ENCODE peak calls at places on chromosomes 2 and 18, in nine cellular contexts. A is fibroblast of mammary gland, C is IMR-90, Y is astrocyte of the spinal cord, Q is AG09309, S is stomach, W is fibroblast of lung, Z is adrenal gland, H is astrocyte of the cerebellum. R is an unnamed sample.

GRCh38 chr2:14427982-14428567 is 204.4 kb upstream of the LRATD1 start:
- DNase-seq in A (peak; percentile 86), C (peak; percentile 53), Y (peak; percentile 90), Q (peak; percentile 20), S (no peak), W (peak; percentile 83), Z (peak; percentile 4), H (peak; percentile 89), R (peak; percentile 10)

GRCh38 chr18:79379931-79380815 is 15.6 kb upstream of the NFATC1 start:
- DNase-seq in A (no peak), C (no peak), Y (no peak), Q (no peak), S (no peak), W (no peak), Z (no peak), H (no peak), R (no peak)

GRCh38 chr2:241223211-241224067 is 35.0 kb downstream of the ANO7 start:
- DNase-seq in A (no peak), C (peak; percentile 15), Y (no peak), Q (no peak), S (no peak), W (no peak), Z (peak; percentile 41), H (no peak), R (no peak)

GRCh38 chr2:85926931-85927527 is 38.2 kb upstream of the ST3GAL5 start:
- DNase-seq in A (peak; percentile 51), C (no peak), Y (no peak), Q (no peak), S (no peak), W (no peak), Z (no peak), H (no peak), R (no peak)

GRCh38 chr2:164841719-164842623 is at the start of gene COBLL1:
- DNase-seq in A (peak; percentile 45), C (peak; percentile 41), Y (peak; percentile 72), Q (no peak), S (peak; percentile 88), W (peak; percentile 44), Z (peak; percentile 80), H (peak; percentile 41), R (no peak)

GRCh38 chr2:10584843-10585475 is 104.8 kb downstream of the NOL10 start:
- DNase-seq in A (peak; percentile 76), C (peak; percentile 93), Y (peak; percentile 89), Q (peak; percentile 81), S (no peak), W (peak; percentile 38), Z (no peak), H (peak; percentile 79), R (peak; percentile 69)

GRCh38 chr2:128746356-128746755 is 427.7 kb upstream of the HS6ST1 start:
- DNase-seq in A (peak; percentile 55), C (peak; percentile 46), Y (peak; percentile 97), Q (no peak), S (no peak), W (peak; percentile 91), Z (peak; percentile 85), H (peak; percentile 84), R (no peak)

GRCh38 chr2:167462379-167462778 is 574.1 kb downstream of the XIRP2 start:
- DNase-seq in A (no peak), C (no peak), Y (no peak), Q (no peak), S (no peak), W (no peak), Z (no peak), H (no peak), R (no peak)

GRCh38 chr2:234001380-234001993 is 49.0 kb upstream of the SPP2 start:
- DNase-seq in A (no peak), C (no peak), Y (no peak), Q (no peak), S (no peak), W (no peak), Z (no peak), H (no peak), R (no peak)

GRCh38 chr2:195656131-195656858 is 731 bp upstream of the SLC39A10 start:
- DNase-seq in A (no peak), C (peak; percentile 8), Y (no peak), Q (no peak), S (no peak), W (no peak), Z (peak; percentile 31), H (no peak), R (no peak)

GRCh38 chr2:46716806-46717732 is 198.5 kb downstream of the MCFD2 start:
- DNase-seq in A (peak; percentile 65), C (peak; percentile 44), Y (peak; percentile 69), Q (no peak), S (no peak), W (peak; percentile 52), Z (no peak), H (peak; percentile 82), R (no peak)

GRCh38 chr2:60552096-60552850 is 1.2 kb downstream of the BCL11A start:
- DNase-seq in A (no peak), C (no peak), Y (peak; percentile 23), Q (no peak), S (no peak), W (no peak), Z (no peak), H (no peak), R (no peak)

GRCh38 chr2:124810132-124810531 is 785.0 kb downstream of the CNTNAP5 start:
- DNase-seq in A (no peak), C (peak; percentile 44), Y (no peak), Q (no peak), S (no peak), W (peak; percentile 23), Z (no peak), H (no peak), R (no peak)

GRCh38 chr2:29010946-29011649 is 30.0 kb downstream of the TOGARAM2 start:
- DNase-seq in A (peak; percentile 54), C (peak; percentile 69), Y (peak; percentile 74), Q (no peak), S (peak; percentile 38), W (peak; percentile 53), Z (peak; percentile 39), H (no peak), R (no peak)

GRCh38 chr2:149313512-149313972 is 16.8 kb upstream of the LYPD6 start:
- DNase-seq in A (peak; percentile 36), C (peak; percentile 24), Y (peak; percentile 12), Q (no peak), S (peak; percentile 36), W (peak; percentile 47), Z (peak; percentile 36), H (no peak), R (no peak)

GRCh38 chr2:190511104-190511503 is 23.4 kb downstream of the NEMP2 start:
- DNase-seq in A (peak; percentile 56), C (peak; percentile 57), Y (peak; percentile 53), Q (no peak), S (no peak), W (peak; percentile 73), Z (no peak), H (peak; percentile 39), R (no peak)

GRCh38 chr18:78967692-78968091 is 11.9 kb upstream of the SALL3 start:
- DNase-seq in A (no peak), C (no peak), Y (no peak), Q (no peak), S (no peak), W (no peak), Z (no peak), H (no peak), R (no peak)

GRCh38 chr2:232530626-232531260 is 4.8 kb downstream of the CHRND start:
- DNase-seq in A (no peak), C (no peak), Y (no peak), Q (no peak), S (no peak), W (no peak), Z (peak; percentile 28), H (no peak), R (no peak)

GRCh38 chr2:227323818-227324217 is 1.2 kb upstream of the MFF start:
- DNase-seq in A (no peak), C (no peak), Y (no peak), Q (no peak), S (no peak), W (no peak), Z (no peak), H (no peak), R (no peak)
- H3K4me3 ChIP-seq in A (no peak overlapping the region), C (no peak overlapping the region), Y (no peak overlapping the region), Q (no peak overlapping the region), S (no peak overlapping the region), W (no peak overlapping the region), Z (no peak overlapping the region), H (no peak overlapping the region), R (no peak overlapping the region)

DNA sequence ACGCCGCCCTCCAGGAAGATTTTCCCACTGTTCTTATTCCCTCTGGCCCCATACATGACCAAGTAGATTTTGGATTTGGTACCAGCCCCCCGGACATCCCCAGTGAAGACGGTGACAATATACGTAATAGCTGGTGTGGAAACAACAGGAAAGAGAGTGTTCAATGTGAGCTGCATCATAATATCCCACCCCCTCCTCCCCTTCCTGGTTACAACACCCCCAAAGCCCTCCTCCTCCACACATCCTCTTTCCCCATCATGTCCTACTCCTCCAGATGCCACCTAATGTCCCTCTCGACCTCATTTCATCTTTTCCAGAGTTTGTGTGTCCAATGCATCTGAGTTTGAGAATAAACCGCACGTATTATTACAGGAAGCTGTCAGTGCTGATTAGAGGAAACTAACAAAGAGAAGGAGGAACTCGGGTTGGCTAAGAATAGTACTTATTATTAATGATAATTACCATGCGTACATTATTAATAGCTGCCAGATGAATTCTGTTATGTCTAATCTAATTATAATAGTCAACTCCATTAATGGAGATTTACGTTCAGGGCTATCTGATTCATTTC is 55.6 kb downstream of the LOXHD1 start:
- DNase-seq in A (no peak), C (no peak), Y (no peak), Q (no peak), S (no peak), W (no peak), Z (no peak), H (no peak), R (no peak)
- H3K4me3 ChIP-seq in A (no peak overlapping the region), C (no peak overlapping the region), Y (no peak overlapping the region), Q (no peak overlapping the region), S (no peak overlapping the region), W (no peak overlapping the region), Z (no peak overlapping the region), H (no peak overlapping the region), R (no peak overlapping the region)

DNA sequence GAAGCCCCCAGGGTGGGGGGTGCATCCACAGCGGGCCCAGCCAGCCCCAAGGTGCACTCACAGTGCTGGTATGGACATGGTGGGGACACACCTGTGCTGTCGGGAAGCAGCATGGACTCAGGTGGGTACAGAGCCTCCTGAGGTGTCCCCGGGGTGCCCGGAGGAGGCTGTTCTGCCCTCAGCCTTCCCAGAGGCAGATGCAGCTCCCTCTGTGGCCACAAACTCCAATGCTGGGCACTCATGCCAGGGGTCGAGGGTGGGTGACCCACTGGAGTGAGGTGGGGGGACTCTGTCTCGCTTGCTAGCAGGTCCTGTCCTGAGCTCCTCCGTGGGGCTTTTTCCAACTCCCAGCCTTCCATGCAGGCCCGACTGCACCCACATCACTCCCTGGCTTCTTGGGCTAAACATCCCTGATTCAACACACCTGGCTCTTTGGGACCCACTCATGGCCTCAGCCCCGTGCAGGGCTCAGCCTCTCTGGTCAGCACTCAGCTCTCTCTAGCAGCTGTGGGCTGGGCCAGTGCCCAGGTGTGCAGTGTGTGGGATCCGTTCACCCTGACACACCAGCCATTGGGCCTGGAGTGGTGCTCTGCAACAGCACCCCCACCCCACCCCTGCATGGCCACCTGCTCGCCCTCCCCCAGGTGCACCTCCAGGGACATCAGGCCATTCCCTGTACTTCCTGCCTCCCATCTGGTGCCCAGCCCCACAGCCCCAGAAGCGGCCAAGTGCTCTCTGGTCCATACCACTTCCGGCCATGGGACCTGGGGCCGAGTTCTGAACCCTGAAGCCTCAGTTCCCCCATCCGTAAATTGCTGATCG is 16.0 kb downstream of the RAMP1 start:
- DNase-seq in A (no peak), C (no peak), Y (no peak), Q (no peak), S (no peak), W (no peak), Z (no peak), H (no peak), R (no peak)
- H3K4me3 ChIP-seq in A (no peak overlapping the region), C (no peak overlapping the region), Y (no peak overlapping the region), Q (no peak overlapping the region), S (no peak overlapping the region), W (no peak overlapping the region), Z (no peak overlapping the region), H (no peak overlapping the region), R (no peak overlapping the region)

GRCh38 chr2:24047703-24048033 is 477 bp upstream of the WDCP start:
- DNase-seq in A (no peak), C (no peak), Y (no peak), Q (no peak), S (no peak), W (no peak), Z (no peak), H (no peak), R (no peak)
- H3K4me3 ChIP-seq in A (no peak overlapping the region), C (no peak overlapping the region), Y (no peak overlapping the region), Q (no peak overlapping the region), S (peak overlapping the region; percentile 87), W (no peak overlapping the region), Z (no peak overlapping the region), H (peak overlapping the region; percentile 67), R (no peak overlapping the region)

R was measured in AG04449.